ENCODE peak calls at places on chromosomes 13 and 19, in six cellular contexts. D, J, O, M, G and P are unnamed samples.

GRCh38 chr19:49843265-49843664 is 7.7 kb upstream of the PTOV1 start:
- DNase-seq in D (no peak), J (no peak), O (no peak), M (peak; percentile 34), G (no peak), P (no peak)

GRCh38 chr13:101751488-101751887 is 299.0 kb downstream of the ITGBL1 start:
- DNase-seq in D (no peak), J (no peak), O (no peak), M (no peak), G (no peak), P (no peak)

GRCh38 chr19:48403606-48404005 is 10.1 kb downstream of the GRIN2D start:
- DNase-seq in D (peak; percentile 74), J (no peak), O (peak; percentile 62), M (no peak), G (peak; percentile 36), P (peak; percentile 61)

GRCh38 chr19:58562126-58563033 is 4.0 kb upstream of the UBE2M start:
- DNase-seq in D (no peak), J (no peak), O (no peak), M (no peak), G (no peak), P (no peak)

GRCh38 chr19:17468302-17469091 is 1.8 kb upstream of the SLC27A1 start:
- DNase-seq in D (no peak), J (no peak), O (no peak), M (no peak), G (no peak), P (no peak)

GRCh38 chr19:41123716-41124244 is 9.5 kb downstream of the CYP2F1 start:
- DNase-seq in D (no peak), J (no peak), O (no peak), M (no peak), G (no peak), P (no peak)

GRCh38 chr19:43798546-43799409 is 3.5 kb downstream of the LYPD5 start:
- DNase-seq in D (no peak), J (no peak), O (no peak), M (no peak), G (peak; percentile 70), P (peak; percentile 15)

GRCh38 chr13:98222081-98222554 is 45.0 kb upstream of the RNF113B start:
- DNase-seq in D (no peak), J (no peak), O (no peak), M (no peak), G (no peak), P (no peak)

GRCh38 chr19:45442927-45443461 is 19.3 kb upstream of the ERCC1 start:
- DNase-seq in D (no peak), J (no peak), O (no peak), M (no peak), G (peak; percentile 59), P (no peak)

GRCh38 chr19:34244611-34245299 is 9.6 kb upstream of the GARRE1 start:
- DNase-seq in D (no peak), J (no peak), O (peak; percentile 22), M (no peak), G (no peak), P (no peak)

GRCh38 chr13:47326061-47326460 is 429.2 kb upstream of the HTR2A start:
- DNase-seq in D (no peak), J (no peak), O (no peak), M (no peak), G (no peak), P (no peak)

GRCh38 chr19:38369584-38369983 is 4.8 kb upstream of the PSMD8 start:
- DNase-seq in D (no peak), J (no peak), O (no peak), M (no peak), G (no peak), P (no peak)

GRCh38 chr13:24192036-24192810 is 31.7 kb downstream of the SPATA13 start:
- DNase-seq in D (no peak), J (no peak), O (no peak), M (no peak), G (no peak), P (no peak)

GRCh38 chr13:36057041-36057440 is 74.1 kb downstream of the DCLK1 start:
- DNase-seq in D (no peak), J (no peak), O (no peak), M (no peak), G (no peak), P (no peak)

GRCh38 chr19:45492627-45493470 is 4.0 kb downstream of the RTN2 start:
- DNase-seq in D (no peak), J (no peak), O (peak; percentile 68), M (no peak), G (peak; percentile 85), P (peak; percentile 64)

GRCh38 chr13:74132152-74132767 is 1.9 kb downstream of the KLF12 start:
- DNase-seq in D (no peak), J (no peak), O (peak; percentile 15), M (no peak), G (no peak), P (no peak)

GRCh38 chr19:38513762-38514167 is 80.3 kb downstream of the RYR1 start:
- DNase-seq in D (no peak), J (no peak), O (no peak), M (no peak), G (no peak), P (no peak)

DNA sequence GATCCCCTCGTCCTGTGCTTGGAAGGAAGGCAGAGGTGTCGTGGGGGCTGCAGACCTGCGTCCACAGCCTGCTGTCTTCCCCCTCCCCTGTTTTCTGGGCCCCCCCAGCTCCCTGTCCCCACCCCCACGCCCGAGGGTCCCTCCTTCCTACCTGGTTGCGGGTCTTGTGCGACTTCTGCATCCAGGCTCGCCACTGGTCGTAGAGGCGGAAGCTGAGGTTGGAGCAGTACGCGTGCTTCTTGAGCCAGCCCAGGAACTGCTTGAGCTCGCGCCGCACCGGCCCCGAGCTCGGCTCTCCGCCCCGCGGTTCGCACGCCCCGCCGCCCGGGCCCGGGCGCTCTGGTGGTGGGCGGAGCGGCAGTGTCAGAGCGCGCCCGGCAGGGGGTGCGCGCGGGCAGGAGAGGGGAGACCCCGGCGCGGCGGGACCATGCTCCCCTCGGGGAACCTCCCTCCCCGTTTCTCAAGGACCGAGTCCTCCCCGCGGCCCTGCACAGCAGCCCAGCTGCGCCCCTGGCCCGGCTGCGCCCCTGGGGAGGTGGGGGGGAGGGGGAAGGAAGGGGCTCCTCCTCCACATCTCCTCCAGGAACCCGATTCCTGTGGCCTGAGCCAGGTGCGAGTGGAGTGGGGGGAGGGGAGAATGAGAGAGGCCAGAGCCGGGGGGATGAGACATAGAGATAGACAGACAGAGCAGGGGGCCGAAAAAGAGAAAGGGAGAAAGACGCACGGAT is 5.7 kb downstream of the REX1BD start:
- DNase-seq in D (peak; percentile 97), J (no peak), O (no peak), M (no peak), G (peak; percentile 90), P (peak; percentile 97)
- TF ChIP-seq POLR2A in D (no peak), J (no peak), O (no peak), M (no peak), G (no peak), P (no peak)

GRCh38 chr13:71718931-71719330 is 148.1 kb downstream of the DACH1 start:
- DNase-seq in D (no peak), J (no peak), O (no peak), M (no peak), G (no peak), P (no peak)

GRCh38 chr13:71712988-71713653 is 153.9 kb downstream of the DACH1 start:
- DNase-seq in D (no peak), J (peak; percentile 5), O (peak; percentile 49), M (no peak), G (no peak), P (no peak)

DNA sequence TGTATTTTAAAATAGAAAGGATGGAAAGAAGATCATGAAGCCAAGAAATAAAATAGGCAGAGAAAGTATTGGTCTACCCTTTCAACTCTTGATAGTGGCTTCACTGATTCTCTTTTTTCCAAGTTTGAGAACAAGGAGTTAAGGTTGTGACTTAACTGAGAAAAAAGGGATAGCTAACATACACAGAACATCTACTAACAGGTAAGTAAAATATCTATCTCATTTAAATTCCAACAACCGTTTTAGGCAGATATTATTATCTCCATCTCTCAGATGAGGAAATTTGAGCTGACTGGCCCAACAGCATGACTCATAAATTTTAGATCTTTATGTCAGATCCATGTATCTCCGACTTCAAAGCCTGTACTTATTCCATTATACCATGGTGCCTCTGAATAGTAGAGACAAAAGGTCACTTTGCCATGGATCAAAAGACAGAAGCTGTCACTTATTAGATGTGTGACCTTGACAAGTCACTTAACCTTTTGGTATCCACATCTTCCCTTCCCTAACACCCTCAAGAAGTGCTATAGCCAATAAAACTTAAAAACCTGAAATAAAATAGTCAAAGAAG is 152.1 kb downstream of the DACH1 start:
- DNase-seq in D (no peak), J (no peak), O (no peak), M (no peak), G (no peak), P (no peak)
- TF ChIP-seq TAF1 in D (no peak), J (no peak), O (no peak), M (no peak), G (no peak), P (no peak)

GRCh38 chr13:21078501-21078900 is 17.1 kb upstream of the LATS2 start:
- DNase-seq in D (no peak), J (no peak), O (no peak), M (no peak), G (no peak), P (no peak)

GRCh38 chr13:21074601-21075302 is 13.4 kb upstream of the LATS2 start:
- DNase-seq in D (peak; percentile 31), J (no peak), O (no peak), M (no peak), G (no peak), P (no peak)

GRCh38 chr13:21077360-21078353 is 16.3 kb upstream of the LATS2 start:
- DNase-seq in D (no peak), J (no peak), O (no peak), M (no peak), G (no peak), P (no peak)

GRCh38 chr13:21076265-21076653 is 14.9 kb upstream of the LATS2 start:
- DNase-seq in D (no peak), J (no peak), O (no peak), M (no peak), G (no peak), P (no peak)

DNA sequence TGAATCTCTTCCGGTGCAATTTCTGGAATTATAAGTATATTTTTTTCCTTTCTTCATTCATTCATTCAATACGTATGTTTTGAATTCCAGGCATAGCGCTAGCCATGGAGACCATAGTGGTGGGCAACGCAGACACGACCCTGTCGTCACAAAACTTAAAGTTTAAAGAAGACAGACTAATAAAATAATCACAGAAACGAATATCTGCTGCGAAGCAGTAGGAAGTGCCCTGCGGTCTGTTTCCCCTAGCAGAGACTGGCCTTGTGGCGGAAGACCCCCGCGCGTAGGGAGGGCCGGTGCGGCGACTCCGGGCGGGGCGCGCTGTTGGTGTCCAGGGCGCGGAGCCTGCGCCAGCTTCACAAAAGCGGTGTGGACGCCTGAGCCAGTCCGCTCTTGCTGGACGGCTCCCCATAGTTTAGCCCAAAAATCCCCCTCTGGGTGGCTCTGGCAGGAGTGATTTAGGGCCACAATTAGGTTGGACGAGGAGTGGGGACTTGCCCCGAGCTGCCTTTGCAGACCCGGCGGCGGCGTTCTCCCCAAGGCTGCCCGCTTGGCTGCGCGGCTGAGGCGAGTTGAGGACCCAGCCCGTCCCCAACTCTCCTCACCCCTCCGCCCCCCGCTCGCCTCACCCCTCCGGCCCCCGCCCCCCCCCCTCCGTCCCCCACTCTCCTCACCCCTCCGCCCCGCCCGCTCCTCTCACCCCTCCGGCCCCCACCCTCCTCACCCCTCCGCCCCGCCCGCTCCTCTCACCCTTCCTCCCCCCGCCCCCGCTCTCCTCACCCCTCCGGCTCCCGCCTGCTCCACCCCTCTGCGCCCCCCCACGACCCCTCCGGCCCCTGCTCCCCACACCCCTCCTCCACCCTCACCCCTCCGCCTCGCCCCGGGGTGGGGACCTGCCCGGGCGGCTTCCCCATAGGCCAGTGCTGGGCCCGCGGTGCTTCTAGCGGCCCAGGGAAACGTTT is 14.2 kb upstream of the LATS2 start:
- DNase-seq in D (peak; percentile 47), J (no peak), O (no peak), M (no peak), G (no peak), P (peak; percentile 33)
- TF ChIP-seq POLR2A in D (peak; percentile 31), J (no peak), O (no peak), M (no peak), G (no peak), P (no peak)

GRCh38 chr13:113882266-113882627 is 18.4 kb upstream of the GAS6 start:
- DNase-seq in D (no peak), J (no peak), O (no peak), M (no peak), G (no peak), P (no peak)
- TF ChIP-seq TAF1 in D (no peak), J (no peak), O (no peak), M (no peak), G (no peak), P (no peak)